ENCODE peak calls at places on chromosomes 11 and 22, in four cellular contexts. X is A549, O is K562, C is GM12878. Q is an unnamed sample.

GRCh38 chr11:4125141-4125540 is 30.5 kb downstream of the RRM1 start:
- DNase-seq in X (no peak), O (no peak), C (no peak), Q (no peak)

GRCh38 chr11:115645631-115646271 is 141.5 kb upstream of the CADM1 start:
- DNase-seq in X (no peak), O (peak), C (no peak), Q (no peak)

GRCh38 chr22:28718044-28718443 is 23.6 kb downstream of the CHEK2 start:
- DNase-seq in X (no peak), O (no peak), C (no peak), Q (no peak)

GRCh38 chr11:93001812-93002211 is 32.4 kb downstream of the MTNR1B start:
- DNase-seq in X (no peak), O (no peak), C (no peak), Q (no peak)

GRCh38 chr11:100876826-100877545 is 189.9 kb downstream of the ARHGAP42 start:
- DNase-seq in X (peak), O (no peak), C (no peak), Q (no peak)

GRCh38 chr11:130400793-130401483 is 27.5 kb downstream of the ADAMTS8 start:
- DNase-seq in X (no peak), O (no peak), C (no peak), Q (no peak)

GRCh38 chr11:2898366-2899079 is 12.9 kb upstream of the CDKN1C start:
- DNase-seq in X (peak), O (peak), C (no peak), Q (peak)

GRCh38 chr22:48803171-48803992 is 1024.3 kb downstream of the BRD1 start:
- DNase-seq in X (no peak), O (no peak), C (no peak), Q (no peak)

GRCh38 chr11:69280451-69280850 is 13.5 kb upstream of the MYEOV start:
- DNase-seq in X (peak), O (no peak), C (no peak), Q (no peak)

GRCh38 chr11:76656087-76656531 is 14.4 kb downstream of the LRRC32 start:
- DNase-seq in X (no peak), O (no peak), C (no peak), Q (no peak)

GRCh38 chr11:19259487-19260345 is 19.0 kb upstream of the E2F8 start:
- DNase-seq in X (peak), O (peak), C (no peak), Q (no peak)

GRCh38 chr22:19719055-19719482 is 4.3 kb upstream of the GP1BB start:
- DNase-seq in X (no peak), O (peak), C (no peak), Q (no peak)

GRCh38 chr11:126419801-126420729 is 64.6 kb downstream of the ST3GAL4 start:
- DNase-seq in X (no peak), O (peak), C (peak), Q (no peak)

GRCh38 chr22:16608931-16609330 is 16.3 kb upstream of the CCT8L2 start:
- DNase-seq in X (no peak), O (no peak), C (no peak), Q (no peak)

GRCh38 chr22:48238966-48239365 is 1476.5 kb downstream of the TBC1D22A start:
- DNase-seq in X (no peak), O (no peak), C (no peak), Q (no peak)

GRCh38 chr11:16511109-16511806 is 154.9 kb upstream of the SOX6 start:
- DNase-seq in X (no peak), O (no peak), C (no peak), Q (no peak)

GRCh38 chr11:128892866-128893565 is 1.9 kb downstream of the KCNJ5 start:
- DNase-seq in X (no peak), O (no peak), C (no peak), Q (no peak)

GRCh38 chr11:8429483-8429882 is 164.5 kb downstream of the STK33 start:
- DNase-seq in X (no peak), O (no peak), C (no peak), Q (no peak)

GRCh38 chr11:79212711-79213110 is 228.1 kb downstream of the TENM4 start:
- DNase-seq in X (no peak), O (no peak), C (no peak), Q (no peak)

GRCh38 chr11:11450744-11451362 is 97.8 kb upstream of the CSNK2A3 start:
- DNase-seq in X (peak), O (no peak), C (no peak), Q (no peak)

GRCh38 chr11:83159901-83160865 is 3.3 kb downstream of the PCF11 start:
- DNase-seq in X (peak), O (no peak), C (no peak), Q (no peak)

GRCh38 chr22:29797351-29797750 is 30.2 kb downstream of the UQCR10 start:
- DNase-seq in X (no peak), O (no peak), C (peak), Q (no peak)

GRCh38 chr22:47173535-47174021 is 411.1 kb downstream of the TBC1D22A start:
- DNase-seq in X (no peak), O (no peak), C (no peak), Q (no peak)

GRCh38 chr11:129950319-129951034 is 52.2 kb downstream of the PRDM10 start:
- DNase-seq in X (no peak), O (peak), C (no peak), Q (no peak)

GRCh38 chr22:19576460-19577421 is 52.5 kb upstream of the CLDN5 start:
- DNase-seq in X (no peak), O (peak), C (no peak), Q (no peak)

GRCh38 chr22:50537765-50538164 is 7.9 kb upstream of the KLHDC7B start:
- DNase-seq in X (no peak), O (no peak), C (no peak), Q (no peak)

GRCh38 chr11:10674440-10674855 is 19.1 kb downstream of the IRAG1 start:
- DNase-seq in X (no peak), O (no peak), C (no peak), Q (no peak)

GRCh38 chr11:3147257-3147619 is 17.9 kb downstream of the OSBPL5 start:
- DNase-seq in X (no peak), O (no peak), C (no peak), Q (no peak)

GRCh38 chr11:17790453-17790852 is 55.9 kb downstream of the KCNC1 start:
- DNase-seq in X (no peak), O (no peak), C (no peak), Q (no peak)

GRCh38 chr22:44658371-44658953 is 43.5 kb upstream of the PRR5 start:
- DNase-seq in X (no peak), O (no peak), C (no peak), Q (no peak)

GRCh38 chr11:128472128-128473110 is 114.9 kb downstream of the ETS1 start:
- DNase-seq in X (no peak), O (no peak), C (peak), Q (peak)

GRCh38 chr22:39967996-39968968 is 8.1 kb downstream of the TMA7B start:
- DNase-seq in X (no peak), O (no peak), C (no peak), Q (no peak)
- TF ChIP-seq JUNB in X (no peak), O (no peak), C (no peak), Q (no peak)

GRCh38 chr22:42909363-42910058 is 52.4 kb upstream of the ARFGAP3 start:
- DNase-seq in X (no peak), O (no peak), C (no peak), Q (no peak)

GRCh38 chr22:42912049-42912448 is 55.0 kb upstream of the ARFGAP3 start:
- DNase-seq in X (no peak), O (no peak), C (no peak), Q (no peak)

GRCh38 chr22:42908082-42908746 is 51.1 kb upstream of the ARFGAP3 start:
- DNase-seq in X (no peak), O (no peak), C (no peak), Q (no peak)

GRCh38 chr22:42907404-42908081 is 50.5 kb upstream of the ARFGAP3 start:
- DNase-seq in X (no peak), O (no peak), C (no peak), Q (no peak)

GRCh38 chr22:42910221-42910942 is 53.3 kb upstream of the ARFGAP3 start:
- DNase-seq in X (no peak), O (no peak), C (no peak), Q (no peak)
- TF ChIP-seq CTCF in X (no peak), O (no peak), C (no peak), Q (no peak)

GRCh38 chr11:95095858-95096587 is 6.4 kb downstream of the ENDOD1 start:
- DNase-seq in X (no peak), O (no peak), C (peak), Q (no peak)
- TF ChIP-seq CHD2 in X (no peak), O (no peak), C (no peak), Q (no peak)

GRCh38 chr11:66052664-66052982 is 459 bp downstream of the SF3B2 start:
- DNase-seq in X (no peak), O (no peak), C (no peak), Q (no peak)
- TF ChIP-seq JUNB in X (no peak), O (no peak), C (no peak), Q (no peak)

GRCh38 chr22:36404436-36404835 is 16.7 kb upstream of the MYH9 start:
- DNase-seq in X (no peak), O (no peak), C (no peak), Q (no peak)

GRCh38 chr22:36405221-36405631 is 17.5 kb upstream of the MYH9 start:
- DNase-seq in X (no peak), O (no peak), C (no peak), Q (no peak)

GRCh38 chr22:36406139-36406538 is 18.4 kb upstream of the MYH9 start:
- DNase-seq in X (no peak), O (no peak), C (no peak), Q (no peak)

GRCh38 chr22:36406721-36407120 is 19.0 kb upstream of the MYH9 start:
- DNase-seq in X (no peak), O (no peak), C (no peak), Q (no peak)

DNA sequence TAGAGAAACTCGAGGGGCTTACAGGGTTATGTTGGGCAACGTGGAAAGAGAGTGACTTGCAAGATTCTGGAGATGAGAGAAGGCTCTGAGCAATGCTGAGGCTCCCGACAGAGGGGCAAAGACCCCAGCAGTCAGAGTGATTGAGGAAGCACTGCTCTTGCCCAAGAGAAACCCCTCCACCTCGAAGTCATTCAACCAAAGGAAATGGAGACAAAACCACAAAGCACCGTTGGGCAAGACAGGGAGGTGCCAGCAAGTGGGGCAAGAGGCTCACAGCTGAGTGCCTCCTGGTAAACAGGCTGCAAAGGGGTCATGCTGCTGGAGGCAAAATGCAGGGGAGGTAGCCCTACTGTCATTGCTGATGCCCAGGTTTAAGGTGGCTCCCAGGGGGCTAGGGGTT is 17.9 kb upstream of the MYH9 start:
- DNase-seq in X (no peak), O (no peak), C (no peak), Q (no peak)
- TF ChIP-seq CTCF in X (no peak), O (no peak), C (no peak), Q (peak)

GRCh38 chr11:90219438-90219837 is 3.4 kb downstream of the CHORDC1 start:
- DNase-seq in X (no peak), O (no peak), C (no peak), Q (no peak)

GRCh38 chr11:90222459-90223247 is at the start of gene CHORDC1:
- DNase-seq in X (peak), O (peak), C (peak), Q (peak)

GRCh38 chr11:90218606-90219005 is 4.2 kb downstream of the CHORDC1 start:
- DNase-seq in X (no peak), O (peak), C (no peak), Q (no peak)

GRCh38 chr11:90222152-90222458 is 744 bp downstream of the CHORDC1 start:
- DNase-seq in X (no peak), O (no peak), C (no peak), Q (no peak)

DNA sequence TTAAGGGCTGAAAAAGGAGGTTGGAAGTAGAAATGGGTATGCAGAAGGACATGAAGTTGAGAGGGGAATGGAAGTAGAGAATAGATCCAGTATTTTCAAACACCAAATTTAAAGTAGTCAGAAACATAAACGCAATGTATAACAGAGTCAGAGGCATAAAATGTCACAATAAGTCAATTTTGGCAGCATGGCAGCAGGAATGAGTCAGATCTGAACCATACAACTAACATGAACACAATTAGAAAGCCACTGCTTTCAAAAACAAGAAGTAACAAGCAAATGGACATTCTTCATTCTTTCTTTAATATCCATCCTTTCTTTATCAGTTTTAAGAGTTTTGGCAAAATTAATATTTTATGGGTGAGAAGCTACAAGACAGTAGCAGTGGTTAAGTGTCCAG is 2.5 kb downstream of the CHORDC1 start:
- DNase-seq in X (no peak), O (no peak), C (no peak), Q (no peak)
- TF ChIP-seq CHD2 in X (no peak), O (no peak), C (no peak), Q (no peak)

GRCh38 chr11:36455658-36456111 is 54.4 kb downstream of the TRAF6 start:
- DNase-seq in X (peak), O (peak), C (no peak), Q (no peak)

GRCh38 chr11:36459046-36459445 is 51.0 kb downstream of the TRAF6 start:
- DNase-seq in X (no peak), O (no peak), C (no peak), Q (no peak)

GRCh38 chr11:36456136-36456535 is 53.9 kb downstream of the TRAF6 start:
- DNase-seq in X (no peak), O (no peak), C (no peak), Q (no peak)

GRCh38 chr11:36460220-36460619 is 49.9 kb downstream of the TRAF6 start:
- DNase-seq in X (no peak), O (peak), C (no peak), Q (no peak)

DNA sequence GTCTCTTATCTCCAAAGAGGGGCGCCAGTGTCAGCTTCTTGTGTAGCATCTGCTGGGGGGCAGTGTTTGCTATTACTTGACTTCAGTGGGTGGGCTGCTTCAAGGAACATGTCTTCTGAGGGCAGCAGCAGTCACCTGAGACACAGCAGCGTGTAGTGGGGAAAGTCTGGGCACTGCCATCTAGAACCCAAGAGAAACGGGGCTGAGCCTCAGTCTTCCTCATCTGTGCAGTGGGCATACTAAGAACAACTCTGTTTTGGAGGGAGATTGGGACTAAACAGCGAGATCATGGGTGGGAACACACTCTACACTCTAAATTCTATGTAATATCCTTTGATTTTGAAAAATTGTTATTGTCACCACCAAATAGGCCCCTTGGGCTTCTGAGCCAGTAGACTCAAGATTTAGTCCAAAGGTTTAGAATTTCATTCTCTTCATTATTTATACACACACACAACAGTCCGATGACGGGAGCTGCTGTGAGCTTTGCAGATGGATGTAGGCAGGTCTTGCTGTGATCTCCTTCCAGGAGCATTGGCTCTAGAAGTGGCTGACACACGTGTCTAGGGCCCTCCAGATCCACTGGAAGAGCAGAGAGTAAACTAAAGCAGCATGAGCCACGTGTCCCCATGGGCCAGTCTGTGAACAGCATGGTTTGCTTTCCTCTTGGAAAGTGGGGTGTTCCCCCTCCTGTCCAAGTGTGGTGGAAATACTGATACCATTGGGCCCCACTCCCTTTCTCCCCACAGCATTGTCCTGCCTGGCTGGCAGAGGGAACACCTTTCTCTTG is 51.7 kb downstream of the TRAF6 start:
- DNase-seq in X (no peak), O (no peak), C (no peak), Q (no peak)
- TF ChIP-seq JUNB in X (no peak), O (no peak), C (no peak), Q (no peak)

DNA sequence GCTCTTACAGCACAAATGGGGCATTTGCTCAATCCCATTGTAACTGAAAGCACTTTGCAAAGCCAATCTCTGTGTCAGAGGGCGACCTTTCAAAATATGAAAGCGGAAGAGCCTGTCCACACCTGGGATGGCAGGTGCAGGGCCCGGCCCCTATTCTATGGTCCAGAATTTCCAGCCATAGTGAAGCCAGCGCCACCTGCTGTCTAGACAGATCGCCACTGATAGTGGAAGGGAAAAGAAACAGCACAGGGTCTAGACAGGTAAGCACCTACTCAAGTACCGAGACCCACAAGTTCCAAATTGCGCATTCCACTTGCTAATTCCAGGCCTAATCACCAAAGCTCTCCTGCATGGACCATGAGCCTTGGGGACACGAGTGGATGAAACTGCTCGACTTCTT is 141.4 kb downstream of the NTM start:
- DNase-seq in X (peak), O (peak), C (no peak), Q (peak)
- TF ChIP-seq CTCF in X (no peak), O (peak), C (peak), Q (peak)

DNA sequence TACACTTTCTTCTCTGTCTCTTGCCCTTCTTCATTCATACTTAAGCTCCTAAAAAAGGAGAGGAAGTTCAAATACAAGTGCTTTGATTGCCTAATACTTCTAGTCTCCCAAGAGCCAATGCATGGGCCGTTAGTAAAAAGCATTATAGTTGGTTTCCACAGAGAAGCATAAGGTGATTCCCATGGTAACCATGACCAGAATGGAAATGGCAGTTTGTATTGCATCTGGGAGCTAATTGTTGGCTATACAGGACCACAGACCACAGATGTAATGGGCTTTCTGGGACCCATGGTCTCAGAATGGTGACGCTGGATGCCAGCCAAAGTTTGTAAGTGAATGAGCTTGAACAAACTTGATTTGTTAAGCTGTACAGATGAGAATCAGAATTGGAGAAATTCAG is 333.9 kb upstream of the C11orf87 start:
- DNase-seq in X (no peak), O (no peak), C (no peak), Q (no peak)
- TF ChIP-seq CHD2 in X (no peak), O (no peak), C (no peak), Q (no peak)

DNA sequence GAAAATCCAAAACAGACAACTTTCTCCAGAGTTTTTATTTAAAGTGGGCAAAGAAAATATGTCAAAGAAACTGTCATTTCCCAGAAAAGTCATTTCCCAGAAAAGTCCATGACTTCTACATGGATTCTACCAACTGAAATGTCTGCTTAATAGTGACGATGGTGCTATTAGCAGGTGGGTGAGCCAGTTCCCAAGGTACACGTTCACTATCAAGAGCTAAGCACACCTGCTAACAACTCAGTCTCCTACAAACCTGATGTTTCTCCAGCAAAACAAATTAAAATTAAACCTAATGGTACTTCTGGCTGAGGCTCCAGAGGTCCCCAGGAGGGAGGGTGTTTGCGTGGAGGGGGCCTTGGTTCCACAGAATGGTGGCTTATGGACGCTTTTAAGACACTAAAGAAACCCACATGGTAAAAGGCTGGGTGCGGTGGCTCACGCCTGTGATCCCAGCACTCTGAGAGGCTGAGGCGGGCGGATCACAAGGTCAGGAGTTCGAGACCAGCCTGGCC is 26.8 kb downstream of the POU2AF1 start:
- DNase-seq in X (no peak), O (no peak), C (no peak), Q (no peak)
- TF ChIP-seq JUNB in X (no peak), O (no peak), C (no peak), Q (no peak)